ENCODE peak calls at places on chromosome 19, in six cellular contexts. P is upper lobe of right lung, T is cardiac fibroblast, H is endothelial cell, D is BE2C, C is choroid plexus epithelial cell. Q is an unnamed sample.

GRCh38 chr19:38470788-38471480 is 37.4 kb downstream of the RYR1 start:
- DNase-seq in T (no peak), D (no peak), P (no peak), H (no peak), C (no peak), Q (no peak)

GRCh38 chr19:35458821-35459391 is 10.8 kb downstream of the FFAR2 start:
- DNase-seq in P (no peak), D (no peak), T (no peak), C (no peak), H (no peak), Q (no peak)

GRCh38 chr19:20038358-20039202 is 725 bp downstream of the ZNF682 start:
- DNase-seq in H (no peak), D (no peak), C (peak; percentile 19), P (no peak), T (peak; percentile 18), Q (no peak)

GRCh38 chr19:16714702-16715294 is 4.8 kb upstream of the NWD1 start:
- DNase-seq in T (peak; percentile 56), D (peak; percentile 45), C (peak; percentile 51), H (peak; percentile 67), P (peak; percentile 78), Q (peak; percentile 67)

GRCh38 chr19:49451430-49452181 is at the start of gene PIH1D1:
- DNase-seq in D (peak; percentile 97), C (peak; percentile 100), H (peak; percentile 84), P (peak; percentile 96), T (peak; percentile 100), Q (peak; percentile 88)

GRCh38 chr19:51001495-51001894 is at the start of gene KLK8:
- DNase-seq in T (no peak), P (no peak), H (no peak), C (no peak), D (no peak), Q (no peak)

GRCh38 chr19:16536130-16536529 is 6.1 kb downstream of the CHERP start:
- DNase-seq in H (no peak), T (no peak), C (no peak), D (no peak), P (no peak), Q (no peak)

GRCh38 chr19:1648156-1648925 is 4.1 kb downstream of the TCF3 start:
- DNase-seq in P (no peak), D (no peak), C (no peak), T (no peak), H (no peak), Q (no peak)

DNA sequence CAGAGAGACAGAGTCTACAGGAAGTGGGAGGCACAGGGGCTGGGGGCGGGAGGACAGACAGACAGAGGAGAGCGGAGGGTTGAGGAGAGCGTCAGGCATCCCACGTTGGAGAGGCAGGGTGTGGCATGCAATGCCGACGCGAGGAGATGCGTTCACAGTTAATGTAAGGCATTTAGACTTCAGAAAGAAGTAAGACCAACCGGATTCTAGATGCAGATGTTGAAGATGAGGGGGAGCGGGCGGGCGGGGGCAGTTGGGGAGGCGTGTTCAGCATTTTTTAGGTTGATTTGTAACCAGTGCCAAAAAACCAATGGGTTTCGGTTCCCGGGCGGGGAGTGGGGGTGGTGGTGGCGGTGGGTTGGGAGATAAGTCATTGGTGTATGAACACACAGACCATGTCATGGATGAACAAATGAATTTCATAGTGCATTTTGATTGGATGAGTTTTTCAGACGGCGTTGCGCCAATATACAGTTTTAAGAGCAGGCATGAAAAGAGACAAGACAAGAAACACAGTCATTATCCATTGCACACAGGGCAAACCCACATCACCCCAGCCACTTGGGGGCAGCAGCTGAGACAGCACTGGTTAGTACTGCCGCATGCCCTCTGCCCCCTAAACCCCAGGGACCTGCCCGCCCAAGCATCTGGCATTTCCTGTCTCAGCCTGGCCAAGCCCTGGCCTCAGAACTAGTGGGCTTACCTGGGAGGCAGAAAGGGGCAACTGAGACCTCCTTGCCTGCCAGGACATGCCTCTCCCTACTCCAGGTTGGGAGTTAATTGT is 91.3 kb downstream of the IER2 start:
- DNase-seq in T (no peak), C (no peak), D (no peak), H (no peak), P (no peak), Q (no peak)
- TF ChIP-seq CTCF in T (no peak), C (peak; percentile 17), D (peak; percentile 26), H (no peak), P (no peak), Q (no peak)

GRCh38 chr19:13959962-13960862 is 7.9 kb downstream of the DCAF15 start:
- DNase-seq in C (no peak), D (no peak), H (peak; percentile 55), T (no peak), P (no peak), Q (no peak)
- TF ChIP-seq CTCF in C (peak; percentile 48), D (peak; percentile 33), H (no peak), T (peak; percentile 23), P (peak; percentile 27), Q (no peak)

DNA sequence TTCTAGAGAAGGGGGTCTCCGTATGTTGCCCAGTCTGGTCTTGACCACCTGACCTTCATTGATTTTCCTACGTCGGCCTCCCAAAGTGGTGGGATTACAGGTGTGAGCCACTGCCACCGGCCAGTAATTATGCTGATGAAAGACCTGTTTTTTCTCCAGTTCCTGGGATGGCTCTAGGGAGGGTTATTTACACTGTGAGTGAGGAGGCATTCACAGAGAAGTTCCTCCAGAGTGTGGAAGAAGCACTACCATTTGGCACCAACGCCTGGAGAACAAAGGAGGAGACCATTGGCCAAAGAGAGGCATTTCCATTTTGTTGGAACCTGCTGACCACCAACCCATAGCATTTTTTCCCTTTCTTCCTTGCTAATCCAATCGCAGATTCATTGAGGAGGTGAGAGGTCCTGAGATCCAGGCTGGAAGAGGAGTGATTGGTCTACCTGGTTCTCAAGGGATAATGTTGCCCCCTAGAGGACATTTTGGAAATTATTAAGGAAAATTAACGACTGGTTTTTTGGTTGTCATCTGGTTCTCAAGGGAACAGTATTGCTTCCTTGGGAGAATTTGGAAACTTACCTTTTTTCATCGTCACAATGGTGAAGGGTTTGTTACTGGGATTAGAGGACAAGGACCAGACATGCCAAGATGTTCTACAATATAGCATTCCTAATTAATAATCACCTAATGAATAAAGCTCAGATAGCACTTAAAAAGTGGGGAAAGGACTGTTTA is 5.5 kb upstream of the SAE1 start:
- DNase-seq in P (no peak), H (no peak), T (peak; percentile 86), D (peak; percentile 34), C (peak; percentile 86), Q (no peak)
- TF ChIP-seq CTCF in P (peak; percentile 71), H (peak; percentile 85), T (peak; percentile 61), D (peak; percentile 73), C (peak; percentile 66), Q (peak; percentile 87)

GRCh38 chr19:46629546-46630025 is 4.7 kb upstream of the PTGIR start:
- DNase-seq in C (no peak), H (peak; percentile 60), D (peak; percentile 86), T (no peak), P (no peak), Q (no peak)
- TF ChIP-seq CTCF in C (no peak), H (no peak), D (no peak), T (no peak), P (no peak), Q (no peak)